ENCODE peak calls at places on chromosome 20, in nine cellular contexts. One of them, this sample, is unnamed.

GRCh38 chr20:43490038-43490437 is 17.5 kb upstream of the L3MBTL1 start:
- DNase-seq in psoas muscle: no peak
- DNase-seq in Panc1: no peak
- DNase-seq in thoracic aorta: no peak
- DNase-seq in PC-9: no peak
- DNase-seq in K562: no peak
- DNase-seq in ovary: no peak
- DNase-seq in prostate gland: no peak
- DNase-seq in CD8-positive, alpha-beta T cell: no peak
- DNase-seq in this sample: no peak

GRCh38 chr20:58389324-58389967 is 417 bp downstream of the VAPB start:
- DNase-seq in CD8-positive, alpha-beta T cell: peak; percentile 10
- DNase-seq in PC-9: peak; percentile 49
- DNase-seq in ovary: no peak
- DNase-seq in prostate gland: no peak
- DNase-seq in psoas muscle: peak; percentile 52
- DNase-seq in Panc1: no peak
- DNase-seq in thoracic aorta: no peak
- DNase-seq in K562: peak; percentile 55
- DNase-seq in this sample: peak; percentile 28

GRCh38 chr20:35257175-35257909 is 20.6 kb downstream of the MMP24OS start:
- DNase-seq in psoas muscle: no peak
- DNase-seq in ovary: no peak
- DNase-seq in CD8-positive, alpha-beta T cell: no peak
- DNase-seq in thoracic aorta: no peak
- DNase-seq in PC-9: no peak
- DNase-seq in prostate gland: no peak
- DNase-seq in Panc1: no peak
- DNase-seq in K562: no peak
- DNase-seq in this sample: no peak

GRCh38 chr20:1108437-1108920 is 9.9 kb upstream of the PSMF1 start:
- DNase-seq in ovary: peak; percentile 26
- DNase-seq in K562: peak; percentile 61
- DNase-seq in PC-9: peak; percentile 50
- DNase-seq in Panc1: peak; percentile 50
- DNase-seq in psoas muscle: peak; percentile 55
- DNase-seq in CD8-positive, alpha-beta T cell: peak; percentile 22
- DNase-seq in thoracic aorta: no peak
- DNase-seq in prostate gland: no peak
- DNase-seq in this sample: peak; percentile 50

GRCh38 chr20:60202046-60202445 is 243.8 kb downstream of the CDH26 start:
- DNase-seq in Panc1: no peak
- DNase-seq in CD8-positive, alpha-beta T cell: no peak
- DNase-seq in K562: no peak
- DNase-seq in PC-9: no peak
- DNase-seq in ovary: no peak
- DNase-seq in thoracic aorta: no peak
- DNase-seq in prostate gland: no peak
- DNase-seq in psoas muscle: no peak
- DNase-seq in this sample: no peak

GRCh38 chr20:33751775-33752174 is 20.0 kb downstream of the ZNF341 start:
- DNase-seq in Panc1: no peak
- DNase-seq in psoas muscle: no peak
- DNase-seq in thoracic aorta: no peak
- DNase-seq in K562: no peak
- DNase-seq in prostate gland: no peak
- DNase-seq in PC-9: no peak
- DNase-seq in ovary: no peak
- DNase-seq in CD8-positive, alpha-beta T cell: no peak
- DNase-seq in this sample: no peak

GRCh38 chr20:14441201-14441600 is 103.8 kb upstream of the FLRT3 start:
- DNase-seq in ovary: no peak
- DNase-seq in thoracic aorta: no peak
- DNase-seq in K562: no peak
- DNase-seq in psoas muscle: no peak
- DNase-seq in prostate gland: no peak
- DNase-seq in Panc1: no peak
- DNase-seq in PC-9: no peak
- DNase-seq in CD8-positive, alpha-beta T cell: no peak
- DNase-seq in this sample: no peak

GRCh38 chr20:8473459-8473858 is 341.4 kb downstream of the PLCB1 start:
- DNase-seq in Panc1: no peak
- DNase-seq in thoracic aorta: no peak
- DNase-seq in prostate gland: no peak
- DNase-seq in CD8-positive, alpha-beta T cell: no peak
- DNase-seq in ovary: no peak
- DNase-seq in PC-9: no peak
- DNase-seq in psoas muscle: no peak
- DNase-seq in K562: no peak
- DNase-seq in this sample: no peak

GRCh38 chr20:44959082-44959895 is 908 bp downstream of the TOMM34 start:
- DNase-seq in Panc1: no peak
- DNase-seq in prostate gland: no peak
- DNase-seq in thoracic aorta: peak; percentile 30
- DNase-seq in PC-9: no peak
- DNase-seq in K562: peak; percentile 47
- DNase-seq in ovary: no peak
- DNase-seq in psoas muscle: no peak
- DNase-seq in CD8-positive, alpha-beta T cell: no peak
- DNase-seq in this sample: no peak

GRCh38 chr20:50892394-50892793 is 38.8 kb downstream of the ADNP start:
- DNase-seq in psoas muscle: no peak
- DNase-seq in CD8-positive, alpha-beta T cell: no peak
- DNase-seq in K562: no peak
- DNase-seq in Panc1: no peak
- DNase-seq in PC-9: no peak
- DNase-seq in ovary: no peak
- DNase-seq in prostate gland: no peak
- DNase-seq in thoracic aorta: no peak
- DNase-seq in this sample: no peak

GRCh38 chr20:50891138-50891537 is 40.1 kb downstream of the ADNP start:
- DNase-seq in Panc1: no peak
- DNase-seq in prostate gland: no peak
- DNase-seq in thoracic aorta: no peak
- DNase-seq in PC-9: no peak
- DNase-seq in psoas muscle: no peak
- DNase-seq in ovary: no peak
- DNase-seq in CD8-positive, alpha-beta T cell: no peak
- DNase-seq in K562: no peak
- DNase-seq in this sample: no peak

GRCh38 chr20:50895111-50895830 is 36.0 kb downstream of the ADNP start:
- DNase-seq in psoas muscle: no peak
- DNase-seq in PC-9: no peak
- DNase-seq in ovary: no peak
- DNase-seq in prostate gland: no peak
- DNase-seq in K562: no peak
- DNase-seq in CD8-positive, alpha-beta T cell: no peak
- DNase-seq in thoracic aorta: no peak
- DNase-seq in Panc1: no peak
- DNase-seq in this sample: no peak

GRCh38 chr20:50898475-50898874 is 32.8 kb downstream of the ADNP start:
- DNase-seq in K562: no peak
- DNase-seq in Panc1: no peak
- DNase-seq in CD8-positive, alpha-beta T cell: no peak
- DNase-seq in thoracic aorta: no peak
- DNase-seq in ovary: no peak
- DNase-seq in PC-9: no peak
- DNase-seq in psoas muscle: no peak
- DNase-seq in prostate gland: no peak
- DNase-seq in this sample: no peak

DNA sequence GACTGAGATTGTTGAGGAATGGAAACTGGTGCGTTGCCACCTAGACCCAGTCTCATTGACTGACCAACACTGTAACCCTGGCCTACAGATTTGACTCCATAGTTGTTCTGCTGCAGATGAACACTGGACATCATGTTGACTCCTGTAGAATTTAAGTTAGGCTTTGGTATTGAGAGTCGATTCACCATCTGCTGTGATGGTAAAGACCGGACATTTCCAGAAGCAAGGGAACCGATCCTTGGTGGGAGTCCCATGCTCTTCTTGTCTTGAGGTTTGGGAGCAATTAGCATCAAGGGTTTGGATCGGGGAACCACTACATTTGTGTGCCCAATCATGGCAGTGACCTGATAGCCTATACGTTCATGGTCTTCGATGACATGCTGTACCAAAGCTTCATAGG is 37.6 kb downstream of the ADNP start:
- DNase-seq in CD8-positive, alpha-beta T cell: no peak
- DNase-seq in PC-9: no peak
- DNase-seq in K562: no peak
- DNase-seq in psoas muscle: no peak
- DNase-seq in thoracic aorta: no peak
- DNase-seq in Panc1: no peak
- DNase-seq in prostate gland: no peak
- DNase-seq in ovary: no peak
- DNase-seq in this sample: no peak
- H3K27ac ChIP-seq in CD8-positive, alpha-beta T cell: no peak overlapping the region
- H3K27ac ChIP-seq in PC-9: no peak overlapping the region
- H3K27ac ChIP-seq in K562: no peak overlapping the region
- H3K27ac ChIP-seq in psoas muscle: no peak overlapping the region
- H3K27ac ChIP-seq in thoracic aorta: no peak overlapping the region
- H3K27ac ChIP-seq in Panc1: no peak overlapping the region
- H3K27ac ChIP-seq in prostate gland: no peak overlapping the region
- H3K27ac ChIP-seq in ovary: no peak overlapping the region
- H3K27ac ChIP-seq in this sample: no peak overlapping the region

DNA sequence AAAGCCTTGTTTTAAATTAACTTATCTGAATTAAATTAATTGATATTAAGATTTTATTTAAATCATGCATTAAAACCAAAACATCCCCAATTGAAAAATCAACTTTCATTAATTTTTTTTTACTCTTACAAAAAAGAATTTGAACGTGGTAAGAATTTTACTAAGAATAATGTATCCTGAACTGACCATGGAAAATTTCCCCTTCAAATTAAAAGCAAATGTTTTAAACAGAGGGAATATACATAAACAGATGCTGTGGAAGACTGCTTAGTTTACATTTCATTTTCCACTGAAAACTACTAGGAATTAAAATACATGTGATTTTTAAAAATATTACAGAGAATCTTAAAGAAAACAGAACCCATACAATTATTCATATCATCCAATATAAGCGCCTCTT is 2.3 kb downstream of the RNF24 start:
- DNase-seq in PC-9: no peak
- DNase-seq in CD8-positive, alpha-beta T cell: no peak
- DNase-seq in thoracic aorta: no peak
- DNase-seq in K562: no peak
- DNase-seq in ovary: no peak
- DNase-seq in psoas muscle: no peak
- DNase-seq in prostate gland: no peak
- DNase-seq in Panc1: no peak
- DNase-seq in this sample: no peak
- H3K4me1 ChIP-seq in PC-9: peaks cover 48% of the 10 kb centered on the region
- H3K4me1 ChIP-seq in CD8-positive, alpha-beta T cell: peaks cover 17% of the 10 kb centered on the region
- H3K4me1 ChIP-seq in thoracic aorta: peaks cover 49% of the 10 kb centered on the region
- H3K4me1 ChIP-seq in K562: peaks cover 36% of the 10 kb centered on the region
- H3K4me1 ChIP-seq in ovary: peaks cover 2% of the 10 kb centered on the region
- H3K4me1 ChIP-seq in psoas muscle: peaks cover 5% of the 10 kb centered on the region
- H3K4me1 ChIP-seq in prostate gland: no peaks in the 10 kb centered on the region
- H3K4me1 ChIP-seq in Panc1: peaks cover 4% of the 10 kb centered on the region
- H3K4me1 ChIP-seq in this sample: peaks cover 3% of the 10 kb centered on the region

DNA sequence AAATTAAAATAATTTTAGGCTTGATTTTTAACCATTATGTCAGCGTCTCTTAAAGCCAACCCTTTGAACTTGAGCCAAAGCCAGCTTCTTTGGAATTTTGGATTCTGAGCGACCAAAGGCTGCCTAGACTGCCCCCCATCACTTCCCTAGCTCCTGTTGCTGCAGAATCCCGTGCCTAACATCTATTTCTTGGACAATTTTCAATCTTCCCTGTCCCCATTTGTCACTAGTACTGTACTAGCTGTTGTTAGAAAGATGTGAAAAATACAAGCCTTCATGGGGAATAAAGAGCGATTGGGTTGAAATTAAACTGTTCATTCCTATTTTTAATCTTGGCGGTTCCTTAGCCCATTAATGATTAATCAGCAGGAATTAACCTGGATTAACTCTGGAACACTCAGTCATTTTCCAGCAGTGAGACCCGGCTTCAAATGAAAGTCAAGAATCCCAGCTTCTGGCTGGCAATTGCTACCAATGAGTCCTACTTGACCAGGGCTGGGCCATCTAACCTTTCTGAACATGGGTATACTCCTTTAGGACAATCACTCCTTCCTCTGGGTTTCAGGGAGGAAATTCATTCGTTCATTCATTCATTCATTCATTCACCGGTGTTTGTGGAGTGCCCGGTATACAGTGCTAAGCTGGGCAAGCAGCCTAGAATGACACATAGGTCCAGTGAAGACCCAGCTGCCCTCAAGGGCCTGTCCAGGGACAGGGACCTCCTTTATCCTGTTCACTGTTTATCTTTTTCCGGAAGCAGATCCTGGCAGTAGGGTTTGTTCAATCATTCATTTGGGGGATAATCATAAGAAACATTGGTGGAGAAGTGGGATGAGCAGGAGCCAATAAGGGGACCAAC is 1.4 kb upstream of the RRBP1 start:
- DNase-seq in K562: no peak
- DNase-seq in Panc1: no peak
- DNase-seq in CD8-positive, alpha-beta T cell: no peak
- DNase-seq in psoas muscle: no peak
- DNase-seq in ovary: no peak
- DNase-seq in prostate gland: no peak
- DNase-seq in thoracic aorta: no peak
- DNase-seq in PC-9: no peak
- DNase-seq in this sample: no peak
- H3K4me3 ChIP-seq in K562: no peak overlapping the region
- H3K4me3 ChIP-seq in Panc1: no peak overlapping the region
- H3K4me3 ChIP-seq in CD8-positive, alpha-beta T cell: peak overlapping the region; percentile 50
- H3K4me3 ChIP-seq in psoas muscle: no peak overlapping the region
- H3K4me3 ChIP-seq in ovary: no peak overlapping the region
- H3K4me3 ChIP-seq in prostate gland: no peak overlapping the region
- H3K4me3 ChIP-seq in thoracic aorta: no peak overlapping the region
- H3K4me3 ChIP-seq in PC-9: no peak overlapping the region
- H3K4me3 ChIP-seq in this sample: no peak overlapping the region

DNA sequence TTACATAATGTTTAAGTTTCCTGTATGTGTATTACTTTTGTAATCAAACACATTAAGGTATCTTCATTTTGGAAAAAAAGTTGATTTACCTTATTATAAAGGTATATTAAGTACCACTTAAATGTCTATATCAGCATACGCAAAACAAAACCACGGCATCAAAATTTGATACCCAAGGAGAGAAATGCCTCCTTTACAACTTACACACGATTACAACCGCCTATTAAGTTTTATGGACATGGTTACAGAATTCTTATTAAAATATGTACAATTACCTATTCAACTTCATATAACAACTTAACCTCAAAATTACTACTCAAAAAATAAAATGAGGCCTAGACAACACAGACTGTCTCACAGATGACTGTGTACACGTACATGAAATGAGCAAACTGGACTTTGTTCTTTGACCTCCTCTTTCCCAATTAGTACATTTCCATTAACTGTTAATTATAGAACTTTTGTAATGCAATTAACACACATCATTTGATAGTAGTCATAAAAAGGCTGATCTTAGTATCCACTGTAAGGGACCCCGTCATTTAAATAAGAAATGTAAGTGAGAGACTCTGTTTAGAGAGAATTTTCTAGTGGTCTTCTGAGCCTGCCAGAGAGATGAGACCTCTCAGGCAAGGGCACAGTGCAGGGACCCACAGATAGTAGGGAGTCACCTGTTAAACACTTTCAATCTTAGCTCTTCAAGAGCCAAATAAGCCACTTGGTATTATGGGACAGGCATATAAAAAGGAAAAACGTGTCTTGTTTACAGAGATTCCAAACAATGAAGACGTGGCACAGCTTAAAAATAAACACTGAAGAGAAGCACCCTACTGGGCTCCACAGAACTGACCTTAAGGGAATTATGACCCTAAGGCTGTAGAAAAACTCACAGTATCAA is 2.4 kb downstream of the DIDO1 start:
- DNase-seq in CD8-positive, alpha-beta T cell: no peak
- DNase-seq in thoracic aorta: no peak
- DNase-seq in K562: no peak
- DNase-seq in psoas muscle: no peak
- DNase-seq in Panc1: no peak
- DNase-seq in ovary: no peak
- DNase-seq in prostate gland: no peak
- DNase-seq in PC-9: no peak
- DNase-seq in this sample: no peak
- H3K27ac ChIP-seq in CD8-positive, alpha-beta T cell: peak overlapping the region; percentile 75
- H3K27ac ChIP-seq in thoracic aorta: peak overlapping the region; percentile 96
- H3K27ac ChIP-seq in K562: peak overlapping the region; percentile 88
- H3K27ac ChIP-seq in psoas muscle: peak overlapping the region; percentile 97
- H3K27ac ChIP-seq in Panc1: peak overlapping the region; percentile 90
- H3K27ac ChIP-seq in ovary: no peak overlapping the region
- H3K27ac ChIP-seq in prostate gland: peak overlapping the region; percentile 98
- H3K27ac ChIP-seq in PC-9: peak overlapping the region; percentile 81
- H3K27ac ChIP-seq in this sample: peak overlapping the region; percentile 99

This sample was measured in lung.